ENCODE peak calls at places on chromosome 17, in five cellular contexts. J is colonic mucosa; V is endodermal cell; G is K562; B is CD8-positive, alpha-beta T cell. O is an unnamed sample.

GRCh38 chr17:44557653-44558285 is 485 bp downstream of the FZD2 start:
- DNase-seq in J (no peak), V (peak; percentile 89), G (no peak), B (peak; percentile 20), O (peak; percentile 69)

GRCh38 chr17:33494156-33494555 is 201.1 kb upstream of the ASIC2 start:
- DNase-seq in J (no peak), V (no peak), G (no peak), B (no peak), O (no peak)

GRCh38 chr17:3964203-3965122 is at the start of gene ATP2A3:
- DNase-seq in J (peak; percentile 84), V (peak; percentile 83), G (peak; percentile 86), B (peak; percentile 67), O (no peak)

GRCh38 chr17:80953471-80954315 is 37.9 kb upstream of the CHMP6 start:
- DNase-seq in J (no peak), V (no peak), G (no peak), B (no peak), O (no peak)

GRCh38 chr17:36597229-36597628 is 4.2 kb upstream of the MRM1 start:
- DNase-seq in J (peak; percentile 79), V (no peak), G (peak; percentile 46), B (no peak), O (no peak)

GRCh38 chr17:28467456-28468025 is 5.9 kb upstream of the SLC13A2 start:
- DNase-seq in J (no peak), V (no peak), G (no peak), B (no peak), O (no peak)

GRCh38 chr17:8073627-8074485 is 13.7 kb downstream of the ALOX12B start:
- DNase-seq in J (peak; percentile 78), V (peak; percentile 97), G (peak; percentile 71), B (peak; percentile 86), O (peak; percentile 65)

GRCh38 chr17:51385208-51385607 is 124.9 kb downstream of the UTP18 start:
- DNase-seq in J (no peak), V (no peak), G (no peak), B (no peak), O (no peak)

GRCh38 chr17:42009170-42009569 is 8.1 kb downstream of the DNAJC7 start:
- DNase-seq in J (no peak), V (peak; percentile 70), G (no peak), B (no peak), O (no peak)

GRCh38 chr17:15392326-15392739 is 50.9 kb upstream of the TEKT3 start:
- DNase-seq in J (no peak), V (no peak), G (no peak), B (no peak), O (peak; percentile 92)

GRCh38 chr17:3575506-3575905 is 17.9 kb upstream of the TRPV3 start:
- DNase-seq in J (no peak), V (no peak), G (no peak), B (no peak), O (peak; percentile 45)

GRCh38 chr17:78359216-78359935 is 501 bp downstream of the SOCS3 start:
- DNase-seq in J (peak; percentile 57), V (no peak), G (peak; percentile 68), B (no peak), O (peak; percentile 47)

GRCh38 chr17:71431146-71431545 is 689.7 kb upstream of the SOX9 start:
- DNase-seq in J (no peak), V (no peak), G (no peak), B (no peak), O (no peak)

GRCh38 chr17:78342438-78343098 is 17.3 kb downstream of the SOCS3 start:
- DNase-seq in J (peak; percentile 62), V (peak; percentile 83), G (no peak), B (no peak), O (peak; percentile 95)

GRCh38 chr17:42980766-42981397 is 517 bp downstream of the RUNDC1 start:
- DNase-seq in J (peak; percentile 75), V (peak; percentile 85), G (peak; percentile 66), B (peak; percentile 52), O (peak; percentile 66)

GRCh38 chr17:39306509-39307212 is 80.9 kb upstream of the STAC2 start:
- DNase-seq in J (no peak), V (no peak), G (no peak), B (no peak), O (no peak)

GRCh38 chr17:57021226-57021940 is 43.5 kb downstream of the SCPEP1 start:
- DNase-seq in J (peak; percentile 71), V (no peak), G (no peak), B (no peak), O (peak; percentile 55)

GRCh38 chr17:66777689-66778225 is 57.2 kb upstream of the CACNG5 start:
- DNase-seq in J (no peak), V (peak; percentile 94), G (no peak), B (no peak), O (no peak)

GRCh38 chr17:28472871-28473497 is 460 bp upstream of the SLC13A2 start:
- DNase-seq in J (peak; percentile 63), V (no peak), G (no peak), B (no peak), O (no peak)

GRCh38 chr17:36722121-36722902 is 120.9 kb downstream of the MRM1 start:
- DNase-seq in J (peak; percentile 72), V (peak; percentile 90), G (peak; percentile 97), B (peak; percentile 77), O (peak; percentile 66)

GRCh38 chr17:19384723-19385391 is 2.1 kb downstream of the MFAP4 start:
- DNase-seq in J (peak; percentile 94), V (no peak), G (peak; percentile 33), B (no peak), O (peak; percentile 81)

GRCh38 chr17:45319239-45319703 is 2.5 kb upstream of the MAP3K14 start:
- DNase-seq in J (peak; percentile 59), V (peak; percentile 45), G (no peak), B (no peak), O (peak; percentile 47)

GRCh38 chr17:40524243-40524965 is 23.0 kb upstream of the TNS4 start:
- DNase-seq in J (no peak), V (peak; percentile 29), G (no peak), B (no peak), O (no peak)

GRCh38 chr17:38402897-38403296 is 25.4 kb upstream of the ARHGAP23 start:
- DNase-seq in J (no peak), V (peak; percentile 70), G (no peak), B (no peak), O (no peak)

GRCh38 chr17:8068736-8069586 is 18.6 kb downstream of the ALOX12B start:
- DNase-seq in J (peak; percentile 85), V (peak; percentile 61), G (no peak), B (no peak), O (no peak)

GRCh38 chr17:19273731-19274130 is 36.6 kb downstream of the EPN2 start:
- DNase-seq in J (no peak), V (no peak), G (no peak), B (no peak), O (no peak)

GRCh38 chr17:83176956-83177583 is 97.7 kb downstream of the METRNL start:
- DNase-seq in J (peak; percentile 10), V (no peak), G (no peak), B (peak; percentile 7), O (no peak)

GRCh38 chr17:83178533-83179201 is 99.3 kb downstream of the METRNL start:
- DNase-seq in J (peak; percentile 11), V (peak; percentile 38), G (no peak), B (peak; percentile 6), O (no peak)

GRCh38 chr17:83176272-83176955 is 97.0 kb downstream of the METRNL start:
- DNase-seq in J (peak; percentile 10), V (peak; percentile 33), G (no peak), B (no peak), O (no peak)

GRCh38 chr17:83179378-83179777 is 100.0 kb downstream of the METRNL start:
- DNase-seq in J (peak; percentile 14), V (peak; percentile 33), G (no peak), B (peak; percentile 8), O (no peak)

DNA sequence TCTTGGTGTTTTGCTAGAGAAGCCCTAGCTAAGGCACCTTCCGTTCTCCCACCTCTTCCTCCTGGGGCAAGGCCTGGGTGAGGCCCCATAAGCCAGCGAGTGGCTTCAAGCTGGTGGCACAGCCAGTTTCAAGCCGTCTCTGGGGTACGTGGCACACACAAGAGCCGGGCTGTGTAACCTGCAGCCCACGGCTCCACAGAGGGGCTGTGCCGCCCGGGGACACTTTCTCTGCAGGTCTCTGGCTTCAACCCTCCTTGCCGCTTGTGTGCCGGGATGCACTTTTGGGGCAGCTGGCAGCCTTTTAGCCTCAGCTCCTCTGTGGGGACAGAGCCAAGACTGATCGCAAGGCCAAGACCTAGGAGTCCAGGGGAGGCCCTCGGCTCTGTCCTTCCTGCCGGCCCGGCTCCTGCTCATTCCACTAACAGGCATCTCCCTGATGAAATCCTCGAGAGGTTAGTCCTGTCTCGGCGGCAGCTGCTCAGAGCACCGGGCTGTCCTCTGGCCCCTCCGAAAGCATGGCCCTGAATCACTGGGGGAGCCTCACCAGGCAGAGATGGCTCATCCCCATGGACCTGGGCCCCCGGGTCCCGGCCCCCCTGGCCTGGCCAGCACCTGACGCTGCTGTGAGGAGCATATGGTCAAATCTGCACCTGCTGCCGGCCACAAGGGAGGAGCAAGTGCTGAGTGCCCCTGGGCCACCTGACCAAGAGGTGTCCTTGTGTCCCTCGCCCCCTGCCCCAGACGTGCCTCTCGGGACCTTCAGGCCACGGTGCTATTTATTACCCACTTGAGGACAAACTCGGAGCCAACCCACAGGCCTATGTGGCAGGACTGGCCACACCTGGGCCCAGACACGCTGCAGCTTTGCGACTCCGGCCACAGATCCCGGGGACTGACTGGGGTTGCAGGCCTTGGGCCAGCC is 98.5 kb downstream of the METRNL start:
- DNase-seq in J (peak; percentile 12), V (peak; percentile 42), G (no peak), B (peak; percentile 9), O (no peak)
- H3K9me3 ChIP-seq in J (no peaks in the 10 kb centered on the region), V (no peaks in the 10 kb centered on the region), G (no peaks in the 10 kb centered on the region), B (no peaks in the 10 kb centered on the region), O (no peaks in the 10 kb centered on the region)

GRCh38 chr17:17836250-17836817 is 452 bp downstream of the SREBF1 start:
- DNase-seq in J (peak; percentile 99), V (peak; percentile 100), G (peak; percentile 78), B (peak; percentile 97), O (peak; percentile 88)
- H3K9me3 ChIP-seq in J (no peaks in the 10 kb centered on the region), V (no peaks in the 10 kb centered on the region), G (no peaks in the 10 kb centered on the region), B (no peaks in the 10 kb centered on the region), O (no peaks in the 10 kb centered on the region)

DNA sequence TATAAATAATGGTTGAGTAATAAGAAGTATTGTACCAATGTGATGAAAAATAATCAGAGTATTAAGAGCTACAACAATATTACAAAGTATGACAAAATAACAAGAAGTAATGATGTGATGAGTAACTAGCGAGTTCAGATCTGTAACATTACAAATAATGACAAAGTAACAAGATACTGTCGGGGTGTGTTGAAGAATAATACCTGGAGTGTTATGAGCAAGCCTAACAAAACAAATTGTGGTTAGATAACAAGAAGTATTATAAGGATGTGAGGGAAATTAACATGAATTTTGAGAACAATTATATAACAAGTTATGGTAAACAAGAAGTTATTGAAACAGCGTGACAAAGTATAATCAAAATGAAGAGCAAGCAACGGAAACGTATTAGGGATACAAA is 1.3 kb downstream of the TBX4 start:
- DNase-seq in J (no peak), V (no peak), G (no peak), B (no peak), O (no peak)
- H3K9me3 ChIP-seq in J (no peaks in the 10 kb centered on the region), V (no peaks in the 10 kb centered on the region), G (no peaks in the 10 kb centered on the region), B (no peaks in the 10 kb centered on the region), O (no peaks in the 10 kb centered on the region)

GRCh38 chr17:64534187-64534586 is 27.4 kb downstream of the CEP95 start:
- DNase-seq in J (no peak), V (no peak), G (peak; percentile 22), B (no peak), O (peak; percentile 26)

GRCh38 chr17:64535357-64535756 is 28.6 kb downstream of the CEP95 start:
- DNase-seq in J (no peak), V (no peak), G (no peak), B (no peak), O (no peak)

GRCh38 chr17:64533784-64534183 is 27.0 kb downstream of the CEP95 start:
- DNase-seq in J (no peak), V (no peak), G (no peak), B (no peak), O (no peak)

GRCh38 chr17:64531955-64532371 is 25.2 kb downstream of the CEP95 start:
- DNase-seq in J (no peak), V (no peak), G (no peak), B (no peak), O (no peak)

GRCh38 chr17:64532409-64532808 is 25.6 kb downstream of the CEP95 start:
- DNase-seq in J (no peak), V (no peak), G (no peak), B (no peak), O (no peak)
- H3K9me3 ChIP-seq in J (no peaks in the 10 kb centered on the region), V (no peaks in the 10 kb centered on the region), G (no peaks in the 10 kb centered on the region), B (no peaks in the 10 kb centered on the region), O (no peaks in the 10 kb centered on the region)

O was measured in MG63.